ENCODE peak calls at places on chromosome 22, in five cellular contexts. U is left cardiac atrium, Y is psoas muscle, L is mucosa of descending colon, Q is cardiac muscle cell. X is an unnamed sample.

GRCh38 chr22:33851240-33851639 is 69.0 kb downstream of the LARGE1 start:
- DNase-seq in U (no peak), Y (no peak), L (no peak), Q (no peak), X (no peak)

GRCh38 chr22:48248901-48249455 is 1486.5 kb downstream of the TBC1D22A start:
- DNase-seq in U (no peak), Y (no peak), L (no peak), Q (no peak), X (no peak)

GRCh38 chr22:20438678-20439492 is 1.3 kb upstream of the SCARF2 start:
- DNase-seq in U (peak), Y (no peak), L (peak), Q (peak), X (peak)

GRCh38 chr22:49305966-49306631 is 521.6 kb downstream of the BRD1 start:
- DNase-seq in U (no peak), Y (no peak), L (no peak), Q (no peak), X (no peak)

GRCh38 chr22:19772673-19773469 is 12.3 kb downstream of the TBX1 start:
- DNase-seq in U (peak), Y (peak), L (no peak), Q (no peak), X (no peak)

GRCh38 chr22:32631507-32632245 is 157.1 kb downstream of the FBXO7 start:
- DNase-seq in U (no peak), Y (no peak), L (no peak), Q (no peak), X (no peak)

GRCh38 chr22:42991010-42991651 is 23.8 kb downstream of the PACSIN2 start:
- DNase-seq in U (no peak), Y (no peak), L (peak), Q (no peak), X (no peak)

GRCh38 chr22:39138357-39138997 is 14.0 kb downstream of the CBX7 start:
- DNase-seq in U (no peak), Y (no peak), L (no peak), Q (no peak), X (no peak)

GRCh38 chr22:23796461-23796860 is 9.7 kb downstream of the SMARCB1 start:
- DNase-seq in U (no peak), Y (no peak), L (no peak), Q (no peak), X (no peak)

GRCh38 chr22:23230348-23231068 is 50.2 kb downstream of the BCR start:
- DNase-seq in U (no peak), Y (no peak), L (no peak), Q (no peak), X (no peak)

GRCh38 chr22:45934659-45935341 is 42.2 kb downstream of the WNT7B start:
- DNase-seq in U (no peak), Y (no peak), L (no peak), Q (peak), X (no peak)

GRCh38 chr22:50720301-50720845 is 17.6 kb upstream of the ACR start:
- DNase-seq in U (no peak), Y (no peak), L (no peak), Q (peak), X (no peak)

GRCh38 chr22:46057762-46058420 is 80.9 kb upstream of the WNT7B start:
- DNase-seq in U (peak), Y (no peak), L (peak), Q (no peak), X (peak)

GRCh38 chr22:40524392-40525249 is 111.9 kb downstream of the MRTFA start:
- DNase-seq in U (no peak), Y (no peak), L (no peak), Q (no peak), X (no peak)

GRCh38 chr22:23762866-23763578 is at the start of gene C22orf15:
- DNase-seq in U (no peak), Y (no peak), L (no peak), Q (no peak), X (no peak)

GRCh38 chr22:36384766-36385400 is 2.9 kb downstream of the MYH9 start:
- DNase-seq in U (peak), Y (no peak), L (no peak), Q (no peak), X (no peak)

GRCh38 chr22:43388420-43388851 is 23.4 kb upstream of the MPPED1 start:
- DNase-seq in U (peak), Y (peak), L (peak), Q (peak), X (peak)

GRCh38 chr22:19063581-19064353 is 58.4 kb downstream of the DGCR2 start:
- DNase-seq in U (no peak), Y (no peak), L (no peak), Q (no peak), X (no peak)

GRCh38 chr22:43884600-43885318 is 7.1 kb downstream of the PNPLA5 start:
- DNase-seq in U (peak), Y (peak), L (peak), Q (peak), X (peak)

GRCh38 chr22:46108564-46109473 is 41.5 kb upstream of the PPARA start:
- DNase-seq in U (peak), Y (no peak), L (peak), Q (peak), X (no peak)

GRCh38 chr22:44497218-44497903 is 672 bp downstream of the RTL6 start:
- DNase-seq in U (peak), Y (peak), L (peak), Q (no peak), X (peak)

GRCh38 chr22:44409691-44410316 is 88.2 kb downstream of the RTL6 start:
- DNase-seq in U (no peak), Y (no peak), L (peak), Q (no peak), X (no peak)

GRCh38 chr22:36589856-36590255 is 60.9 kb upstream of the EIF3D start:
- DNase-seq in U (no peak), Y (no peak), L (no peak), Q (no peak), X (no peak)

GRCh38 chr22:26314656-26315055 is 114.4 kb upstream of the ASPHD2 start:
- DNase-seq in U (no peak), Y (no peak), L (no peak), Q (no peak), X (no peak)

GRCh38 chr22:50604623-50605348 is 4.2 kb downstream of the MAPK8IP2 start:
- DNase-seq in U (no peak), Y (no peak), L (peak), Q (no peak), X (no peak)

GRCh38 chr22:27348634-27349033 is 452.9 kb downstream of the MN1 start:
- DNase-seq in U (no peak), Y (no peak), L (no peak), Q (no peak), X (no peak)

GRCh38 chr22:40637181-40638150 is 947 bp upstream of the MRTFA start:
- DNase-seq in U (peak), Y (peak), L (peak), Q (no peak), X (peak)

GRCh38 chr22:31647516-31647915 is 14.5 kb downstream of the PISD start:
- DNase-seq in U (no peak), Y (no peak), L (no peak), Q (no peak), X (no peak)

GRCh38 chr22:49112176-49112575 is 715.5 kb downstream of the BRD1 start:
- DNase-seq in U (no peak), Y (no peak), L (no peak), Q (no peak), X (no peak)

GRCh38 chr22:17114173-17114957 is 6.8 kb downstream of the TMEM121B start:
- DNase-seq in U (no peak), Y (no peak), L (no peak), Q (no peak), X (no peak)

GRCh38 chr22:22060200-22061084 is 77.9 kb upstream of the TOP3B start:
- DNase-seq in U (peak), Y (peak), L (peak), Q (peak), X (peak)

X was measured in left lung.